ENCODE peak calls at places on chromosome 17, in four cellular contexts. F is foreskin fibroblast; Q is stimulated activated CD4-positive, alpha-beta T cell treated with anti-CD3 and anti-CD28 coated beads, Interleukin-2, amount 100 ng/mL, for 24 hours; T is activated CD4-positive, alpha-beta T cell treated with anti-CD3 and anti-CD28 coated beads, Interleukin-2, amount 10 ng/mL, durations not matched to agents 24 days and 14 days. Y is an unnamed sample.

GRCh38 chr17:45425125-45425983 is 7.3 kb downstream of the ARHGAP27 start:
- DNase-seq in F (peak; percentile 78), Q (no peak), T (no peak), Y (no peak)

GRCh38 chr17:40415390-40415789 is 2.3 kb downstream of the TOP2A start:
- DNase-seq in Q (no peak), T (no peak), F (peak; percentile 66), Y (no peak)

GRCh38 chr17:82896071-82897000 is 56.5 kb upstream of the ZNF750 start:
- DNase-seq in Q (no peak), F (no peak), T (no peak), Y (no peak)

GRCh38 chr17:18981642-18982424 is 22.7 kb downstream of the FAM83G start:
- DNase-seq in Q (no peak), T (no peak), F (peak; percentile 93), Y (no peak)

GRCh38 chr17:79203657-79204056 is 129.0 kb downstream of the ENGASE start:
- DNase-seq in T (no peak), F (no peak), Q (no peak), Y (no peak)

GRCh38 chr17:48439875-48440505 is 10.0 kb upstream of the SKAP1 start:
- DNase-seq in Q (peak; percentile 44), F (no peak), T (peak; percentile 86), Y (peak; percentile 60)

GRCh38 chr17:27496005-27496404 is 39.8 kb downstream of the KSR1 start:
- DNase-seq in T (no peak), Q (no peak), F (no peak), Y (no peak)

GRCh38 chr17:79332011-79332410 is 257.4 kb downstream of the ENGASE start:
- DNase-seq in Q (no peak), T (no peak), F (no peak), Y (no peak)

GRCh38 chr17:61827649-61828395 is 35.5 kb downstream of the BRIP1 start:
- DNase-seq in T (no peak), F (no peak), Q (no peak), Y (no peak)

GRCh38 chr17:27413792-27414191 is 42.5 kb upstream of the KSR1 start:
- DNase-seq in T (no peak), F (no peak), Q (no peak), Y (no peak)

GRCh38 chr17:83015511-83015910 is 63.9 kb upstream of the METRNL start:
- DNase-seq in F (no peak), T (no peak), Q (no peak), Y (peak; percentile 37)

GRCh38 chr17:50274142-50274944 is at the start of gene TMEM92:
- DNase-seq in F (no peak), Q (no peak), T (peak; percentile 77), Y (no peak)

GRCh38 chr17:8563981-8564602 is 66.4 kb downstream of the MYH10 start:
- DNase-seq in T (no peak), F (peak; percentile 68), Q (no peak), Y (no peak)

GRCh38 chr17:72333570-72333969 is 212.8 kb downstream of the SOX9 start:
- DNase-seq in F (no peak), Q (no peak), T (no peak), Y (no peak)

Y was measured in esophagus muscularis mucosa.